ENCODE peak calls at places on chromosomes 3 and 15, in eight cellular contexts. U is A549, S is GM12878, I is K562, N is Panc1, J is HepG2, A is HL-60, R is GM23338. V is an unnamed sample.

GRCh38 chr3:42492508-42493080 is 9.8 kb upstream of the VIPR1 start:
- DNase-seq in I (no peak), S (no peak), U (no peak), J (no peak), R (no peak), N (no peak), A (peak; percentile 29), V (no peak)

GRCh38 chr3:113249601-113250000 is 38.2 kb downstream of the BOC start:
- DNase-seq in I (no peak), S (no peak), N (no peak), R (no peak), U (no peak), A (no peak), J (no peak), V (no peak)

GRCh38 chr3:64161481-64161952 is 63.7 kb downstream of the PRICKLE2 start:
- DNase-seq in A (no peak), U (no peak), R (peak; percentile 30), J (peak; percentile 6), I (no peak), N (no peak), S (no peak), V (no peak)

GRCh38 chr3:61946925-61947324 is 385.6 kb downstream of the PTPRG start:
- DNase-seq in S (no peak), R (peak; percentile 39), A (no peak), U (no peak), I (no peak), J (no peak), N (no peak), V (no peak)

GRCh38 chr3:57098418-57099310 is 38.2 kb downstream of the SPATA12 start:
- DNase-seq in R (no peak), S (no peak), U (no peak), A (no peak), I (no peak), J (no peak), N (no peak), V (no peak)

GRCh38 chr3:20511863-20512262 is 325.9 kb upstream of the SGO1 start:
- DNase-seq in S (no peak), A (peak; percentile 10), N (peak; percentile 25), J (peak; percentile 43), I (peak; percentile 60), R (peak; percentile 83), U (peak; percentile 49), V (no peak)

GRCh38 chr3:119927190-119927589 is 145.3 kb downstream of the NR1I2 start:
- DNase-seq in A (no peak), N (no peak), U (no peak), R (no peak), S (no peak), J (no peak), I (no peak), V (no peak)

GRCh38 chr3:111936191-111936841 is 42.5 kb upstream of the ABHD10 start:
- DNase-seq in R (no peak), I (no peak), A (no peak), U (peak; percentile 48), N (no peak), S (no peak), J (no peak), V (peak; percentile 60)

GRCh38 chr15:58346361-58346760 is 85.4 kb upstream of the LIPC start:
- DNase-seq in J (no peak), S (no peak), U (peak; percentile 75), N (no peak), A (no peak), I (no peak), R (peak; percentile 62), V (no peak)

GRCh38 chr3:45583021-45583851 is 11.3 kb upstream of the LIMD1 start:
- DNase-seq in N (no peak), I (no peak), U (no peak), J (peak; percentile 68), A (no peak), R (no peak), S (no peak), V (no peak)

GRCh38 chr3:28791713-28792255 is 443.2 kb upstream of the AZI2 start:
- DNase-seq in A (no peak), J (no peak), I (no peak), R (peak; percentile 28), U (no peak), S (no peak), N (no peak), V (no peak)

GRCh38 chr3:59953104-59953503 is 903.3 kb upstream of the CFAP20DC start:
- DNase-seq in J (no peak), N (no peak), U (no peak), I (no peak), A (no peak), R (no peak), S (no peak), V (no peak)

GRCh38 chr3:52534281-52535183 is 875 bp upstream of the NT5DC2 start:
- DNase-seq in N (no peak), J (peak; percentile 75), R (peak; percentile 64), U (no peak), A (no peak), I (peak; percentile 77), S (no peak), V (no peak)

GRCh38 chr15:45023659-45024320 is 795 bp downstream of the SORD start:
- DNase-seq in U (peak; percentile 1), N (no peak), J (no peak), I (peak; percentile 48), R (peak; percentile 35), A (peak; percentile 22), S (no peak), V (no peak)

GRCh38 chr15:50880651-50881114 is 27.8 kb upstream of the AP4E1 start:
- DNase-seq in R (no peak), J (no peak), A (peak; percentile 33), U (no peak), I (peak; percentile 14), S (peak; percentile 54), N (peak; percentile 33), V (no peak)

GRCh38 chr3:33392703-33393125 is 47.5 kb downstream of the UBP1 start:
- DNase-seq in I (no peak), R (no peak), U (peak; percentile 81), S (no peak), A (no peak), J (no peak), N (peak; percentile 62), V (peak; percentile 53)

GRCh38 chr15:67146214-67146613 is 80.8 kb downstream of the SMAD3 start:
- DNase-seq in I (no peak), R (no peak), U (peak; percentile 69), J (peak; percentile 68), S (no peak), A (no peak), N (no peak), V (no peak)

GRCh38 chr3:172065534-172065933 is 26.2 kb downstream of the FNDC3B start:
- DNase-seq in R (no peak), S (no peak), N (no peak), I (peak; percentile 88), U (no peak), J (no peak), A (no peak), V (no peak)

GRCh38 chr15:53808058-53808703 is 48.7 kb upstream of the WDR72 start:
- DNase-seq in N (peak; percentile 13), U (no peak), I (no peak), A (no peak), S (no peak), R (peak; percentile 36), J (peak; percentile 12), V (no peak)

GRCh38 chr3:157906627-157907026 is 199.6 kb downstream of the SHOX2 start:
- DNase-seq in U (peak; percentile 4), R (no peak), A (no peak), S (no peak), I (no peak), N (no peak), J (no peak), V (no peak)

GRCh38 chr15:29090617-29091466 is 178.8 kb downstream of the NSMCE3 start:
- DNase-seq in U (peak; percentile 41), A (peak; percentile 4), J (peak; percentile 12), S (no peak), N (no peak), I (peak; percentile 56), R (peak; percentile 78), V (peak; percentile 12)

GRCh38 chr3:85576091-85576690 is 617.4 kb downstream of the CADM2 start:
- DNase-seq in S (no peak), N (peak; percentile 45), U (peak; percentile 69), J (peak; percentile 44), A (peak; percentile 22), I (peak; percentile 72), R (peak; percentile 84), V (peak; percentile 24)

GRCh38 chr3:76352069-76352847 is 566.9 kb upstream of the ZNF717 start:
- DNase-seq in A (peak; percentile 61), N (no peak), J (no peak), S (no peak), U (no peak), I (no peak), R (peak; percentile 12), V (no peak)

GRCh38 chr3:169661567-169662214 is 1.8 kb downstream of the MECOM start:
- DNase-seq in S (no peak), I (no peak), J (no peak), R (peak; percentile 43), U (peak; percentile 21), A (no peak), N (no peak), V (no peak)

GRCh38 chr15:91652610-91653207 is 200.8 kb upstream of the SLCO3A1 start:
- DNase-seq in N (no peak), S (no peak), I (no peak), A (peak; percentile 48), R (no peak), J (no peak), U (no peak), V (no peak)
- TF ChIP-seq REST in N (no peak), S (no peak), I (no peak), A (no peak), R (no peak), J (no peak), U (no peak), V (no peak)

DNA sequence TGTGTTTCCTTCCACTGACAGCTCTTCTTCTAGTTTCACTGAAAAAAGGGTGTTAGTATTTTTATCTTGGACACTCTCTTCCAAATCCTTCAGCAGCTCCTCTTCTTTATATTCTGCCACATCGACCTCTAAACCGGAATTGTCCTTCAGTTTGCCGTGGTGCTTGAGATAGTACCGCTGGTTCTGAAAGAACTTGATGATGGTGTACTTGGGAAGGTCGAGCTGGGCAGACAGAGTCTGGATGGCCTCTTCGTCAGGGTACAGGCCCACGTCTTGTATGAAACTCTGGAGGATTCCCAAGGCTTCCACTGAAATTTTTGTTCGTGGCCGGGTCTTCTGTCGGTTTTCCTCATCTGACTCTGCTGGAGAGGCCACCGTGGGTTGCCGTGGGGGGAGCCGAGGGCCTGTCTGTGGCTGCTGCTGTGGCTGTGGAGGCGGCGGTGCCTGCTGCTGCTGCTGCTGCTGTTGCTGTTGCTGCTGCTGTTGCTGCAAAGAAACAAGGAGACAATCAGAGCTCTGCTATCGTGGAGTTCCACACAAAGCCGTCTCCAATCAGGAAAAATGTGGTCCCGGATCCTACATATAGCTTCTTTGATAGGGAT is 75.8 kb downstream of the SATB1 start:
- DNase-seq in J (no peak), A (no peak), U (no peak), I (no peak), S (no peak), R (no peak), N (no peak), V (no peak)
- TF ChIP-seq REST in J (no peak), A (no peak), U (no peak), I (no peak), S (no peak), R (no peak), N (no peak), V (no peak)

GRCh38 chr3:101634591-101635196 is 42.2 kb downstream of the ZBTB11 start:
- DNase-seq in J (no peak), N (no peak), A (no peak), U (no peak), S (no peak), R (no peak), I (peak; percentile 70), V (no peak)
- TF ChIP-seq REST in J (no peak), N (no peak), A (no peak), U (no peak), S (no peak), R (no peak), I (no peak), V (no peak)

GRCh38 chr3:143672396-143673165 is 175.7 kb downstream of the SLC9A9 start:
- DNase-seq in R (no peak), J (no peak), A (no peak), U (no peak), N (no peak), I (no peak), S (no peak), V (no peak)
- TF ChIP-seq REST in R (no peak), J (no peak), A (no peak), U (no peak), N (no peak), I (no peak), S (no peak), V (no peak)